ENCODE peak calls at places on chromosomes 4 and X, in ten cellular contexts. E, N, L, D, Z, Y, B, V, J and Q are unnamed samples.

GRCh38 chr4:119489305-119489704 is 139.3 kb downstream of the PDE5A start:
- DNase-seq in N (no peak), Y (no peak), J (no peak), B (no peak), L (no peak), Z (no peak), V (no peak), D (no peak), E (no peak), Q (no peak)

GRCh38 chr4:66351761-66352160 is 681.5 kb upstream of the EPHA5 start:
- DNase-seq in V (no peak), J (no peak), Y (no peak), Z (no peak), B (no peak), E (no peak), N (no peak), L (peak), D (peak), Q (no peak)

GRCh38 chr4:168832746-168833575 is 177.1 kb downstream of the CBR4 start:
- DNase-seq in N (no peak), V (peak), J (no peak), Z (no peak), Y (no peak), D (peak), B (peak), E (peak), L (peak), Q (peak)

GRCh38 chrX:70087857-70088256 is 25.6 kb downstream of the OTUD6A start:
- DNase-seq in E (no peak), J (no peak), V (peak), Z (peak), B (peak), Y (no peak), N (no peak), D (peak), L (peak), Q (no peak)

GRCh38 chrX:44244008-44244407 is 99.5 kb downstream of the EFHC2 start:
- DNase-seq in L (peak), V (peak), E (peak), J (no peak), B (peak), Y (peak), D (peak), N (no peak), Z (no peak), Q (no peak)

GRCh38 chr4:3481783-3482397 is 18.8 kb downstream of the DOK7 start:
- DNase-seq in B (no peak), E (no peak), D (no peak), V (no peak), N (no peak), Y (no peak), Z (no peak), J (no peak), L (no peak), Q (no peak)

GRCh38 chr4:16827762-16828724 is 70.4 kb downstream of the LDB2 start:
- DNase-seq in Y (no peak), N (no peak), L (no peak), Z (no peak), J (no peak), B (no peak), D (no peak), E (no peak), V (no peak), Q (no peak)

GRCh38 chrX:23644744-23645143 is 22.5 kb upstream of the PRDX4 start:
- DNase-seq in E (no peak), J (no peak), Z (no peak), N (no peak), B (no peak), L (no peak), Y (no peak), D (no peak), V (no peak), Q (no peak)

GRCh38 chrX:23802431-23802830 is 19.5 kb downstream of the SAT1 start:
- DNase-seq in B (no peak), Z (no peak), L (no peak), V (no peak), D (no peak), N (no peak), E (peak), J (no peak), Y (no peak), Q (no peak)

GRCh38 chr4:38870098-38870850 is 2.7 kb downstream of the FAM114A1 start:
- DNase-seq in L (peak), E (no peak), D (no peak), B (no peak), Z (no peak), V (no peak), N (no peak), Y (no peak), J (no peak), Q (no peak)

GRCh38 chrX:110557864-110558263 is 199.2 kb downstream of the RTL9 start:
- DNase-seq in D (no peak), Z (no peak), N (no peak), B (no peak), Y (no peak), V (no peak), E (no peak), J (no peak), L (no peak), Q (no peak)

GRCh38 chr4:127534041-127534440 is 98.7 kb upstream of the INTU start:
- DNase-seq in E (no peak), Z (no peak), V (no peak), Y (no peak), N (no peak), B (no peak), L (no peak), D (no peak), J (no peak), Q (no peak)

GRCh38 chrX:138986866-138987265 is 275.3 kb upstream of the FGF13 start:
- DNase-seq in D (no peak), J (no peak), Y (no peak), V (peak), B (no peak), E (peak), L (no peak), Z (no peak), N (no peak), Q (no peak)

GRCh38 chrX:9378980-9379696 is 85.7 kb upstream of the TBL1X start:
- DNase-seq in N (no peak), Z (peak), E (no peak), V (no peak), J (no peak), D (peak), L (peak), Y (no peak), B (peak), Q (no peak)

GRCh38 chrX:68415289-68415688 is 18.0 kb downstream of the OPHN1 start:
- DNase-seq in J (no peak), V (peak), B (peak), Y (no peak), Z (no peak), N (no peak), E (no peak), L (peak), D (peak), Q (no peak)

GRCh38 chrX:16666541-16666940 is 16.6 kb downstream of the S100G start:
- DNase-seq in E (peak), D (peak), B (no peak), V (peak), Y (no peak), J (no peak), L (peak), N (no peak), Z (no peak), Q (no peak)

GRCh38 chr4:138909605-138910004 is 106.0 kb upstream of the NOCT start:
- DNase-seq in D (no peak), B (no peak), L (no peak), N (no peak), E (no peak), Z (no peak), V (no peak), J (no peak), Y (no peak), Q (no peak)

GRCh38 chrX:115330498-115331138 is 41.1 kb downstream of the LUZP4 start:
- DNase-seq in B (peak), L (peak), D (peak), N (no peak), V (peak), E (peak), Y (peak), J (no peak), Z (peak), Q (peak)

GRCh38 chr4:123526511-123526910 is 129.9 kb downstream of the SPRY1 start:
- DNase-seq in J (no peak), Y (no peak), N (no peak), L (no peak), V (no peak), E (no peak), Z (no peak), B (no peak), D (no peak), Q (peak)

GRCh38 chr4:74157116-74157742 is 689 bp upstream of the MTHFD2L start:
- DNase-seq in B (no peak), D (peak), E (no peak), V (peak), N (no peak), Z (no peak), Y (no peak), L (peak), J (no peak), Q (no peak)

GRCh38 chrX:40420899-40421729 is 159.7 kb upstream of the ATP6AP2 start:
- DNase-seq in E (no peak), V (no peak), J (no peak), D (peak), L (no peak), N (no peak), Z (no peak), Y (no peak), B (peak), Q (no peak)

GRCh38 chr4:155376387-155377268 is at the start of gene MAP9:
- DNase-seq in N (peak), B (peak), L (peak), J (peak), Z (no peak), E (peak), V (peak), Y (peak), D (peak), Q (peak)

GRCh38 chrX:74450803-74451449 is 29.6 kb downstream of the SLC16A2 start:
- DNase-seq in N (no peak), V (peak), L (peak), B (no peak), D (peak), Y (peak), J (peak), Z (peak), E (peak), Q (no peak)

GRCh38 chrX:10549280-10549679 is 71.1 kb downstream of the MID1 start:
- DNase-seq in L (peak), N (no peak), D (peak), V (no peak), Z (peak), Y (no peak), B (no peak), E (no peak), J (peak), Q (no peak)

GRCh38 chr4:169485084-169485483 is 127.3 kb downstream of the NEK1 start:
- DNase-seq in B (no peak), Z (no peak), E (no peak), J (no peak), L (peak), D (peak), V (no peak), N (no peak), Y (no peak), Q (no peak)

GRCh38 chr4:100935090-100935489 is 412.2 kb downstream of the PPP3CA start:
- DNase-seq in E (no peak), Z (no peak), L (peak), D (peak), N (no peak), V (no peak), J (no peak), Y (no peak), B (no peak), Q (no peak)

GRCh38 chrX:150775569-150776350 is 82.6 kb downstream of the MTMR1 start:
- DNase-seq in N (no peak), L (no peak), B (no peak), Z (no peak), E (no peak), D (no peak), V (no peak), J (no peak), Y (no peak), Q (no peak)